ENCODE peak calls at places on chromosomes 7 and 10, in seven cellular contexts. H, K, S, V, G, R and J are unnamed samples.

GRCh38 chr10:118865998-118866778 is 111.4 kb upstream of the CACUL1 start:
- DNase-seq in H (no peak), K (no peak), S (no peak), V (no peak), G (no peak), R (no peak), J (no peak)

GRCh38 chr10:50992972-50993766 is 81.1 kb upstream of the PRKG1 start:
- DNase-seq in H (no peak), K (peak), S (peak), V (peak), G (no peak), R (peak), J (no peak)

GRCh38 chr7:130273081-130273699 is 6.5 kb downstream of the CPA2 start:
- DNase-seq in H (peak), K (peak), S (peak), V (peak), G (peak), R (peak), J (peak)

GRCh38 chr10:46560381-46560780 is 3.9 kb upstream of the GPRIN2 start:
- DNase-seq in H (no peak), K (no peak), S (no peak), V (no peak), G (no peak), R (no peak), J (no peak)

GRCh38 chr10:89904755-89905154 is 203.4 kb downstream of the KIF20B start:
- DNase-seq in H (no peak), K (no peak), S (no peak), V (no peak), G (no peak), R (no peak), J (no peak)

GRCh38 chr10:102610499-102610898 is 33.8 kb upstream of the TRIM8 start:
- DNase-seq in H (no peak), K (peak), S (no peak), V (no peak), G (no peak), R (no peak), J (no peak)

GRCh38 chr7:114648680-114649079 is 234.1 kb downstream of the FOXP2 start:
- DNase-seq in H (no peak), K (no peak), S (no peak), V (no peak), G (no peak), R (no peak), J (no peak)

GRCh38 chr10:88996927-88997326 is 6.3 kb downstream of the FAS start:
- DNase-seq in H (no peak), K (no peak), S (no peak), V (no peak), G (no peak), R (no peak), J (no peak)

GRCh38 chr10:17353568-17353967 is 100.8 kb downstream of the ST8SIA6 start:
- DNase-seq in H (no peak), K (no peak), S (peak), V (no peak), G (no peak), R (no peak), J (no peak)

GRCh38 chr7:133290676-133291332 is 37.9 kb downstream of the EXOC4 start:
- DNase-seq in H (no peak), K (no peak), S (peak), V (no peak), G (no peak), R (no peak), J (no peak)

GRCh38 chr10:11884706-11885423 is 61.7 kb downstream of the PROSER2 start:
- DNase-seq in H (no peak), K (no peak), S (no peak), V (no peak), G (no peak), R (no peak), J (peak)

GRCh38 chr10:43739171-43739570 is 90.5 kb upstream of the ZNF32 start:
- DNase-seq in H (no peak), K (no peak), S (no peak), V (no peak), G (no peak), R (no peak), J (no peak)

GRCh38 chr10:76251773-76252617 is 820.6 kb downstream of the LRMDA start:
- DNase-seq in H (no peak), K (peak), S (peak), V (no peak), G (no peak), R (no peak), J (no peak)

GRCh38 chr10:23368816-23369640 is 24.4 kb upstream of the C10orf67 start:
- DNase-seq in H (no peak), K (peak), S (no peak), V (no peak), G (no peak), R (no peak), J (no peak)

GRCh38 chr7:157003445-157004049 is 6.9 kb downstream of the MNX1 start:
- DNase-seq in H (no peak), K (no peak), S (no peak), V (peak), G (no peak), R (peak), J (no peak)

GRCh38 chr10:70491614-70492013 is 13.0 kb downstream of the PALD1 start:
- DNase-seq in H (no peak), K (no peak), S (no peak), V (no peak), G (no peak), R (no peak), J (no peak)

GRCh38 chr10:67612577-67613537 is 83.1 kb downstream of the CTNNA3 start:
- DNase-seq in H (no peak), K (peak), S (peak), V (no peak), G (no peak), R (no peak), J (no peak)

GRCh38 chr7:119482209-119482608 is 790.8 kb upstream of the KCND2 start:
- DNase-seq in H (peak), K (peak), S (no peak), V (peak), G (peak), R (peak), J (peak)

GRCh38 chr10:75858357-75858756 is 426.9 kb downstream of the LRMDA start:
- DNase-seq in H (no peak), K (no peak), S (no peak), V (peak), G (no peak), R (no peak), J (no peak)

GRCh38 chr7:36044096-36044892 is 108.8 kb upstream of the EEPD1 start:
- DNase-seq in H (no peak), K (no peak), S (no peak), V (no peak), G (no peak), R (no peak), J (no peak)

GRCh38 chr10:130181858-130182257 is 45.7 kb downstream of the GLRX3 start:
- DNase-seq in H (no peak), K (no peak), S (no peak), V (no peak), G (no peak), R (no peak), J (no peak)

GRCh38 chr7:113071465-113071864 is 15.2 kb downstream of the GPR85 start:
- DNase-seq in H (no peak), K (no peak), S (peak), V (no peak), G (no peak), R (no peak), J (peak)

GRCh38 chr7:79951415-79951814 is 183.2 kb upstream of the GNAI1 start:
- DNase-seq in H (no peak), K (no peak), S (no peak), V (no peak), G (no peak), R (no peak), J (no peak)

GRCh38 chr10:31059323-31059722 is 27.7 kb upstream of the ZNF438 start:
- DNase-seq in H (no peak), K (no peak), S (no peak), V (no peak), G (no peak), R (no peak), J (no peak)

GRCh38 chr7:56079450-56080185 is 13.1 kb downstream of the PHKG1 start:
- DNase-seq in H (no peak), K (no peak), S (peak), V (peak), G (no peak), R (peak), J (no peak)

DNA sequence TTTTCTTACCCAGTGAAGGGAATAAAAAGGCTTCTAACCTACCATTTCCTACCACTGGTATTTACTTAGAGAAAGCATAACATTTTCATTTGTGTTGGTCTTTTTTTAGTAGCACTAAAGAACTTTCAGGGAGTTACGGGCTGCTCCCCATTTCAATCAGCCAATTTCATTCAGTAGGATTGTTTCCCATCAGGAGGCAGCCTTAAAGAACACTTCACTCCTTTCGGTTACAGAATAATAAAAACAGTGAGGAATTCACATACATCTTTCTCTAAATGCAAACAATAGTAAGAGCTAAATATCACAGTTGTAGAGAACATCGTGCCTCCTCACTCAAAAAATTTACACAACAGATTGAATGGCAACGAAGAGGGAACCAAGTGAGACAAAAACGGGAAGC is 55.5 kb upstream of the ABLIM1 start:
- DNase-seq in H (no peak), K (no peak), S (no peak), V (no peak), G (no peak), R (no peak), J (no peak)
- H2BK120ac ChIP-seq in H (no peak), K (no peak), S (peak), V (no peak), G (no peak), R (no peak), J (no peak)

GRCh38 chr7:150994838-150995510 is 4.2 kb downstream of the NOS3 start:
- DNase-seq in H (no peak), K (no peak), S (no peak), V (no peak), G (no peak), R (no peak), J (no peak)
- H2BK120ac ChIP-seq in H (peak), K (no peak), S (no peak), V (no peak), G (no peak), R (no peak), J (no peak)

GRCh38 chr10:48381971-48382370 is 75.5 kb downstream of the MAPK8 start:
- DNase-seq in H (no peak), K (no peak), S (no peak), V (no peak), G (no peak), R (no peak), J (no peak)
- H2BK120ac ChIP-seq in H (no peak), K (no peak), S (no peak), V (no peak), G (no peak), R (no peak), J (no peak)

DNA sequence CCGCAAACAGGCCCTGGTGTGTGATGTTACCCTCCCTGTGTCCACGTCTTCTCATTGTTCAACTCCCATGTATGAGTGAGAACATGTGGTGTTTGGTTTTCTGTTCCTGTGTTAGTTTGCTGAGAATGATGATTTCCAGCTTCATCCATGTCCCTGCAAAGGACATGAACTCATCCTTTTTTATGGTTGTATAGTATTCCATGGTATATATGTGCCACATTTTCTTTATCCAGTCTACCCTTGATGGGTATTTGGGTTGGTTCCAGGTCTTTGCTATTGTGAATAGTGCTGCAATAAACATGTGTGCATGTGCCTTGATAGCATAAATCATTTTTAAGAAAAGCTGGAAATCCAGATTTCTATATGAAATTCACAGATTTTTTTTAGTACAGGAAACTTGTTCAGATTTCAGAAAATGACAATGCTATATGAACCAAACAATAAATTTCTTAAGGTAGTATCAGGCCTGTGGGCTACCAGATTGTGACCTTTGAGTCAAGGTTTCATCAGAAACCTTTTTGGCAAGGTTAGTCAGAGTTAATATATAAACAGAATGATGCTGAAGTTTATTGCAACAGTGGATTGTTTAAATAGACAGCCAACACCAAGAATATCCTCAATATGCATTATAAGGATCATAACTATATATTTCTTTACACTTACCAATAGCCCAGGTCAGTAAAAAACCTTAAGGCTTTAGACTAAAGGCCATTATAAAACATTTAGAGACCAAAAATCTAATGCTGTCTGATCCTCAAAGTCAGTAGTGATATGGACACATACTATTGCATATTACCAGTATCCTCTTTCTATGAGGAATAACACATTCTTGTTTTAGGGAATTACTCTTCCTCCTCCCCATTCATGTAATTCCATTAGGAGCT is 68.7 kb upstream of the PAPSS2 start:
- DNase-seq in H (no peak), K (peak), S (peak), V (no peak), G (no peak), R (no peak), J (no peak)
- H2BK120ac ChIP-seq in H (no peak), K (no peak), S (peak), V (no peak), G (no peak), R (no peak), J (no peak)

DNA sequence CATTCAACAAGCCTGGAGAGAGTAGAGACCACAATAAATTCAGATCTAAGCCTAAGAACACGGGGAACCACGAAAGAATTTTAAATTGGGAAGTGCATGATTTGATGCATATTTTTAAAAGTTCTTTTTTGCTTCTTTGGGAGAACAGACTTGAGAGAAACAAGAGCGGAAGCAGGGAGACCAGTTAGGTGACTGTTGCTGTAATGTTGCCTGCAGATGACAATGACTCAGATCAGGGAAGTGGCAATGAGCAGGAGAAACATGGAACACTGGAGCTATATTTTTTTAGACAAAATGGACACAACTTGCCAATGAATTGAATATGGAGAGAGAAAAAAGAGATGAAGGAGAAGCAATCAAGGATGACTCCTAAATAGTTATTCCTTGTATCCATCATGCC is 125.1 kb downstream of the RAPGEF5 start:
- DNase-seq in H (no peak), K (no peak), S (no peak), V (no peak), G (no peak), R (no peak), J (peak)
- H2BK120ac ChIP-seq in H (no peak), K (no peak), S (no peak), V (no peak), G (no peak), R (no peak), J (no peak)

DNA sequence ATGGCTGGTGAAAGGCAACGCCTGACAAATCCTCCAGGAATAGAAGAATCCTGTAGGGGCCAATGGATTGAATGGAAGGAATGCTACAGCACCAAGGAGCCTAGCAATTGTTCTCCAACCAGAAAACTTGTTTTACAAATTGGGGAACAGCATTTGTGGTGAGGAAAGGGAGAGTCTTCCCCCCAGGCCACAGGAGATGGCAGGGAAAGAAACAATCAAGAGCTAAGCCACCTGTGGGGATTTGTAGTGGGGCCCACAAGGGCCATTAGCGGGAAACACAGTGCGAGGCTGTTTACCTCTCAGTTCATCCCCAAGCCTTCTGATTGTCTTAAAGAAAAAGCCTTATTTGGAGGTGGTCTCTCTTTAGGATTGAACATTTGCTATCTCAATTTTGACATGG is 48.5 kb upstream of the KCNMA1 start:
- DNase-seq in H (no peak), K (no peak), S (no peak), V (peak), G (no peak), R (no peak), J (no peak)
- H2BK120ac ChIP-seq in H (no peak), K (no peak), S (no peak), V (no peak), G (no peak), R (no peak), J (no peak)

DNA sequence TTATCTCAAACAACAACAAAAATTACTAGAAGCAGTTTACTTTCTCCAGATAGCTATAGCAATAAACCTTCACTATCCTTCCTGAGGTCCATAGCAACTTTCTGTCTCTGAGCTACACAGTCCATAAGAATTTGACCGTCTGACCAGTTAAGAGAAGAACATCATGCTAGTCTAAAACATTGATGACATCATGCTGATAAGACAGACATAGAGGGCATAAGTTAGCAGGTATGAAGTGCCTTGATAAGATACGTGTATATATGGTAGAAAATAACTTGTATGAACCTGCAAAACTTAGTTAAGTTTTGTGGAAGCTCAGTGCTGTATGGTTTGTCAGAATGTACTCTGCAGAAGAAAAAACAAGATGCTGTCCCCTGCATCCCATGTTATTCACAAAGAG is 353.0 kb downstream of the GRID1 start:
- DNase-seq in H (no peak), K (no peak), S (no peak), V (no peak), G (no peak), R (no peak), J (no peak)
- H2BK120ac ChIP-seq in H (no peak), K (no peak), S (no peak), V (no peak), G (no peak), R (no peak), J (no peak)

GRCh38 chr10:126663328-126663727 is 7.2 kb downstream of the C10orf90 start:
- DNase-seq in H (no peak), K (peak), S (no peak), V (no peak), G (no peak), R (no peak), J (no peak)

GRCh38 chr10:126661841-126662520 is 8.5 kb downstream of the C10orf90 start:
- DNase-seq in H (no peak), K (peak), S (no peak), V (no peak), G (no peak), R (no peak), J (no peak)

GRCh38 chr10:126661356-126661755 is 9.1 kb downstream of the C10orf90 start:
- DNase-seq in H (no peak), K (no peak), S (no peak), V (no peak), G (no peak), R (no peak), J (no peak)

GRCh38 chr10:126667568-126667967 is 2.9 kb downstream of the C10orf90 start:
- DNase-seq in H (no peak), K (no peak), S (no peak), V (no peak), G (no peak), R (no peak), J (no peak)

GRCh38 chr10:126663880-126664279 is 6.6 kb downstream of the C10orf90 start:
- DNase-seq in H (no peak), K (peak), S (peak), V (no peak), G (no peak), R (no peak), J (peak)
- H2BK120ac ChIP-seq in H (no peak), K (peak), S (no peak), V (no peak), G (no peak), R (no peak), J (no peak)

GRCh38 chr7:95493247-95493646 is 7.5 kb downstream of the ASB4 start:
- DNase-seq in H (no peak), K (peak), S (peak), V (no peak), G (no peak), R (no peak), J (no peak)
- H2BK120ac ChIP-seq in H (no peak), K (no peak), S (no peak), V (no peak), G (no peak), R (no peak), J (no peak)

GRCh38 chr7:2466675-2467074 is 9.5 kb downstream of the GRIFIN start:
- DNase-seq in H (no peak), K (no peak), S (no peak), V (no peak), G (no peak), R (no peak), J (no peak)
- H2BK120ac ChIP-seq in H (no peak), K (no peak), S (no peak), V (no peak), G (no peak), R (no peak), J (no peak)